ENCODE peak calls at places on chromosomes 4 and X, in five cellular contexts. P, T, N, L and Y are unnamed samples.

GRCh38 chrX:150377010-150377409 is 13.9 kb downstream of the MAMLD1 start:
- DNase-seq in P (peak; percentile 29), T (no peak), N (peak; percentile 13), L (no peak), Y (no peak)

GRCh38 chr4:89641367-89641687 is 195.6 kb downstream of the SNCA start:
- DNase-seq in P (no peak), T (no peak), N (no peak), L (no peak), Y (no peak)

GRCh38 chr4:147761218-147761883 is 29.5 kb downstream of the ARHGAP10 start:
- DNase-seq in P (no peak), T (no peak), N (no peak), L (no peak), Y (no peak)

GRCh38 chr4:172963498-172964294 is 204.9 kb upstream of the GALNT7 start:
- DNase-seq in P (no peak), T (no peak), N (no peak), L (no peak), Y (no peak)

GRCh38 chrX:11663875-11664210 is 1.9 kb downstream of the ARHGAP6 start:
- DNase-seq in P (no peak), T (no peak), N (no peak), L (no peak), Y (no peak)

GRCh38 chr4:149914521-149915115 is 99.0 kb upstream of the IQCM start:
- DNase-seq in P (no peak), T (peak; percentile 68), N (peak; percentile 14), L (no peak), Y (no peak)

GRCh38 chr4:1409079-1409805 is 3.0 kb upstream of the NKX1-1 start:
- DNase-seq in P (peak; percentile 10), T (no peak), N (no peak), L (peak; percentile 44), Y (no peak)

GRCh38 chr4:118823471-118823870 is 12.5 kb downstream of the SEC24D start:
- DNase-seq in P (no peak), T (no peak), N (peak; percentile 78), L (no peak), Y (peak; percentile 54)

GRCh38 chr4:15882675-15883086 is 55.9 kb downstream of the FGFBP1 start:
- DNase-seq in P (peak; percentile 29), T (peak; percentile 82), N (peak; percentile 41), L (peak; percentile 69), Y (peak; percentile 48)

GRCh38 chr4:55378617-55379467 is 16.9 kb upstream of the TMEM165 start:
- DNase-seq in P (no peak), T (no peak), N (peak; percentile 70), L (no peak), Y (peak; percentile 81)

GRCh38 chr4:6502147-6502546 is 29.7 kb upstream of the PPP2R2C start:
- DNase-seq in P (no peak), T (no peak), N (no peak), L (no peak), Y (no peak)

GRCh38 chrX:130108647-130109428 is 1.5 kb downstream of the ELF4 start:
- DNase-seq in P (no peak), T (no peak), N (no peak), L (no peak), Y (no peak)

GRCh38 chrX:76893930-76894329 is 466.4 kb downstream of the MAGEE1 start:
- DNase-seq in P (no peak), T (no peak), N (no peak), L (no peak), Y (no peak)

GRCh38 chr4:40247350-40247749 is 50.5 kb downstream of the RHOH start:
- DNase-seq in P (no peak), T (no peak), N (no peak), L (no peak), Y (no peak)

GRCh38 chrX:51608766-51609165 is 9.9 kb downstream of the CENPVL3 start:
- DNase-seq in P (no peak), T (peak; percentile 2), N (no peak), L (no peak), Y (no peak)

GRCh38 chr4:145492376-145492775 is 10.7 kb downstream of the SMAD1 start:
- DNase-seq in P (no peak), T (no peak), N (no peak), L (no peak), Y (no peak)

GRCh38 chr4:75633846-75634245 is 3.5 kb upstream of the CDKL2 start:
- DNase-seq in P (no peak), T (peak; percentile 40), N (no peak), L (no peak), Y (no peak)

GRCh38 chrX:2423293-2423692 is 77.5 kb downstream of the DHRSX start:
- DNase-seq in P (no peak), T (peak; percentile 51), N (no peak), L (no peak), Y (no peak)

GRCh38 chr4:5711479-5712184 is 631 bp downstream of the EVC start:
- DNase-seq in P (peak; percentile 53), T (peak; percentile 51), N (peak; percentile 25), L (peak; percentile 77), Y (no peak)

GRCh38 chrX:107102980-107103379 is 15.6 kb downstream of the RBM41 start:
- DNase-seq in P (no peak), T (peak; percentile 7), N (no peak), L (no peak), Y (no peak)

GRCh38 chrX:120309873-120310730 is 1.2 kb downstream of the TMEM255A start:
- DNase-seq in P (peak; percentile 41), T (no peak), N (no peak), L (no peak), Y (no peak)

GRCh38 chr4:85787133-85787532 is 312.2 kb downstream of the ARHGAP24 start:
- DNase-seq in P (no peak), T (peak; percentile 93), N (no peak), L (no peak), Y (no peak)

GRCh38 chrX:16957751-16958150 is 11.3 kb downstream of the REPS2 start:
- DNase-seq in P (no peak), T (no peak), N (no peak), L (no peak), Y (no peak)

GRCh38 chr4:37644962-37645361 is 41.2 kb downstream of the RELL1 start:
- DNase-seq in P (no peak), T (peak; percentile 91), N (no peak), L (no peak), Y (no peak)

GRCh38 chrX:110665636-110666035 is 130.0 kb downstream of the CHRDL1 start:
- DNase-seq in P (no peak), T (peak; percentile 5), N (peak; percentile 43), L (no peak), Y (no peak)

GRCh38 chr4:185204238-185204910 is 574 bp upstream of the CFAP97 start:
- DNase-seq in P (no peak), T (peak; percentile 21), N (no peak), L (no peak), Y (peak; percentile 33)

GRCh38 chr4:10684631-10685030 is at the start of gene CLNK:
- DNase-seq in P (no peak), T (no peak), N (no peak), L (no peak), Y (no peak)

GRCh38 chrX:153644356-153645125 is 2.5 kb upstream of the DUSP9 start:
- DNase-seq in P (peak; percentile 15), T (no peak), N (no peak), L (peak; percentile 59), Y (no peak)

GRCh38 chrX:49199906-49200771 is at the start of gene SYP:
- DNase-seq in P (peak; percentile 90), T (peak; percentile 82), N (peak; percentile 90), L (peak; percentile 96), Y (peak; percentile 86)
- TF ChIP-seq POLR2A in P (peak; percentile 58), T (no peak), N (peak; percentile 80), L (peak; percentile 43), Y (peak; percentile 52)

GRCh38 chrX:72084114-72084513 is 47.6 kb downstream of the RTL5 start:
- DNase-seq in P (no peak), T (no peak), N (no peak), L (no peak), Y (no peak)

GRCh38 chrX:72086995-72087394 is 44.7 kb downstream of the RTL5 start:
- DNase-seq in P (no peak), T (no peak), N (no peak), L (no peak), Y (no peak)

GRCh38 chrX:72083291-72083690 is 48.4 kb downstream of the RTL5 start:
- DNase-seq in P (no peak), T (no peak), N (no peak), L (no peak), Y (no peak)

DNA sequence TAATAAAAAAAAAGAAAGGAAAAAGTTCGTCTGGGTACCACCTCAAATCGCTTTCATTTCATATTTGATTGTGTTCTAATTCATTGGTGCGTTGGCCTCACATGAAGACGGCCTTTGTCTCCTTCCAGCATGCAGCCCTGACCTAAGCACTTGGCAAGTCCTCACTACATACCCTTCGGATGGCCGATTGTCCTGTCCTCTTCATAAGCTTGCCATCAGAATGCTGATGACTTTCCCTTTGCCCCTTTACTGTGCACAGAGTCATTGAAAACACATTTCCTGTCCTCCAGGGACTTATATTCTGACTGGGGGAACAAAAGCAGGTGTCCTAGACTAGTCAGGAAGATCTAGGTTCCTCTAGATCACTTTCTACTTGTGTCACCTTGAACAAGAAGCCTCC is 43.0 kb downstream of the RTL5 start:
- DNase-seq in P (no peak), T (no peak), N (no peak), L (no peak), Y (no peak)
- H3K4me1 ChIP-seq in P (no peaks in the 10 kb centered on the region), T (no peaks in the 10 kb centered on the region), N (no peaks in the 10 kb centered on the region), L (no peaks in the 10 kb centered on the region), Y (no peaks in the 10 kb centered on the region)

GRCh38 chrX:39247536-39247935 is 446.3 kb downstream of the MID1IP1 start:
- DNase-seq in P (no peak), T (no peak), N (no peak), L (no peak), Y (no peak)

GRCh38 chrX:39244146-39244545 is 442.9 kb downstream of the MID1IP1 start:
- DNase-seq in P (no peak), T (no peak), N (no peak), L (no peak), Y (no peak)

GRCh38 chrX:39238017-39238416 is 436.8 kb downstream of the MID1IP1 start:
- DNase-seq in P (no peak), T (no peak), N (no peak), L (no peak), Y (no peak)

GRCh38 chrX:39245024-39245423 is 443.8 kb downstream of the MID1IP1 start:
- DNase-seq in P (no peak), T (no peak), N (no peak), L (no peak), Y (no peak)

GRCh38 chrX:39242187-39242586 is 440.9 kb downstream of the MID1IP1 start:
- DNase-seq in P (no peak), T (no peak), N (peak; percentile 26), L (no peak), Y (peak; percentile 5)
- TF ChIP-seq CTCF in P (no peak), T (no peak), N (peak; percentile 27), L (no peak), Y (peak; percentile 53)

GRCh38 chr4:8204576-8205227 is 5.6 kb downstream of the SH3TC1 start:
- DNase-seq in P (no peak), T (no peak), N (no peak), L (no peak), Y (no peak)

GRCh38 chr4:8205749-8206611 is 6.9 kb downstream of the SH3TC1 start:
- DNase-seq in P (no peak), T (no peak), N (no peak), L (no peak), Y (peak; percentile 57)

GRCh38 chr4:8203817-8204216 is 4.7 kb downstream of the SH3TC1 start:
- DNase-seq in P (no peak), T (no peak), N (no peak), L (no peak), Y (no peak)

GRCh38 chr4:8207314-8207713 is 8.2 kb downstream of the SH3TC1 start:
- DNase-seq in P (no peak), T (no peak), N (no peak), L (no peak), Y (no peak)

GRCh38 chr4:8205241-8205707 is 6.2 kb downstream of the SH3TC1 start:
- DNase-seq in P (no peak), T (peak; percentile 38), N (no peak), L (no peak), Y (no peak)
- TF ChIP-seq POLR2A in P (no peak), T (no peak), N (no peak), L (no peak), Y (no peak)